ENCODE peak calls at places on chromosomes 7 and 10, in six cellular contexts. U is astrocyte, G is kidney, H is HCT116, V is psoas muscle, S is GM23248. X is an unnamed sample. For H3K4me1, the result is how much of the 10 kb centered on the place peaks cover.

GRCh38 chr7:139451638-139452037 is 31.8 kb downstream of the KLRG2 start:
- DNase-seq in V (no peak), H (no peak), U (peak), S (peak), G (no peak), X (no peak)

GRCh38 chr10:43249962-43250624 is 16.8 kb downstream of the RASGEF1A start:
- DNase-seq in G (peak), H (no peak), V (peak), U (no peak), S (no peak), X (no peak)

GRCh38 chr7:2478800-2479199 is 2.6 kb upstream of the GRIFIN start:
- DNase-seq in V (no peak), H (no peak), S (no peak), G (peak), U (no peak), X (no peak)

GRCh38 chr10:129769381-129770116 is 194.5 kb downstream of the EBF3 start:
- DNase-seq in V (no peak), U (no peak), H (no peak), S (no peak), G (peak), X (no peak)

GRCh38 chr7:114021135-114021534 is 102.3 kb upstream of the PPP1R3A start:
- DNase-seq in H (no peak), G (no peak), V (no peak), U (no peak), S (no peak), X (no peak)

GRCh38 chr10:118832242-118832651 is 77.5 kb upstream of the CACUL1 start:
- DNase-seq in V (peak), H (no peak), U (no peak), S (peak), G (no peak), X (no peak)

GRCh38 chr7:27237735-27238334 is 4.8 kb upstream of the EVX1 start:
- DNase-seq in V (no peak), U (peak), G (no peak), H (no peak), S (peak), X (no peak)

GRCh38 chr7:3733541-3734140 is 432.6 kb downstream of the SDK1 start:
- DNase-seq in V (no peak), U (peak), H (no peak), S (no peak), G (no peak), X (no peak)

GRCh38 chr10:43963379-43963778 is 314.7 kb upstream of the ZNF32 start:
- DNase-seq in H (no peak), S (no peak), U (no peak), V (no peak), G (no peak), X (no peak)

GRCh38 chr10:73867126-73867807 is 7.1 kb downstream of the CAMK2G start:
- DNase-seq in G (no peak), H (no peak), U (no peak), S (no peak), V (no peak), X (no peak)

DNA sequence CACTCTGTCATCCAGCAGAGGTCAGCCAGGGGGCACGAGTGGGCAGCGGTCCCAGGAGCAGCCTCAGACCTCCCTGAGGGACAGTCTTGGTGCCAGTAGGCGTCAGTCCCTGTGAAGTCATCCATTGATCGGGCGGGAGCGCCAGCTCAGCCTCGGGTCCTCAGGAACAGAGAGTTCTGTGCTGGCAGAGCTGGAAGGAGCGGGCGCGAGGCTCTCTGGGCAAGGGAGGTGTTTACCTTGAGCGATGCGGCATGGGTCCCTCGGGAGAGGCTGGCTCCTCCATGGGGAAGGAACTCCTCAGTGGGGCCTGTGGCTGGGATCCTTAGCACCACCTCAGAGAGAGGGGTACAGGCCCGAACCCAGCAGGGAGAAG is 101.1 kb upstream of the PPIF start:
- DNase-seq in V (peak), S (peak), U (no peak), G (peak), H (no peak), X (peak)
- H3K4me1 ChIP-seq in V (half or more), S (under half), U (half or more), G (under half), H (under half), X (half or more)

DNA sequence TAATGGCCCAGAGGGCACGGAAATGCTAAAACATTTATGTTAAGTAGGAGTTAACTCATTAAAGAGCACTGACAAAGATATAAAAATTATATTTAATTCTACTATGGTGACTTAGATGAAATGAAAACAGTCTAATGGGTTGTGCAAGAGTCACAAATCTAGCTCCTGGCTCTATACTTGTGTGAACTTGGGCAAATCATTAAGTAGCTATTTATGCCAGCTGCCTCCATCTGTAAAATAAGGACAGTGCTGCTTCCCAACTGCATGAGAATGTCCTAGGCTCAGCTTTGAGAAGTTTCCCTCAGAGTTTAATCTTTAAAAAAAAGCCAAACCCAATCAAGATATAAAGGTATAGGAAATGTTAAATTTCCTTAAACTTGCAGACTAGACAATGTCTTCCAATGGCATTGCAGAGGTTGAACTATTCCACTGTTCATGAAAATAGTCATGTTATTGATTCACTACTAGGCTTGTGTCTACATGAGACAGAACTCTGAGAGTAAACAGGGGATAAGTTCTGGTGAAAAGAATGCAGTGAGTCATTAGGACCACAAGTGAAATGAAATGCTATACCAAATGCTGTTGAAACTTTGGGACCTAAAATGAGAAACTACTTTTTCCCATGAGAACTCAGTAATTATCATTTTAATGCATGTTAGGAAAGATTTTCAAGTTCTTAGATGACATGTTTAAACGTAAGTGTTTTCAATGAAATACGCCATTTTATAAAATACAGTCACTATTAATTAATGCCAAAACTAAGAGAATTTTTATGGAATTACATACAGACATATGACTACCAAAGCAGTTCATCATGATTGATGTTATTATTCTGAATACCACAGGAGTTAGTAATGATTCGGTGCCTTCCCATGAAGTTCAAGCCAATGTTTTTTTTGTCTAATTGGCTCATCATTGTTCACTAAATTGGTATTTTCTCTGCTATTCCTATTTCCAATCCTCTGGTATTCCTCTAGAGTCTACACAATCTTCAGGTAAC is 84.2 kb downstream of the CDK6 start:
- DNase-seq in V (no peak), U (peak), S (peak), G (no peak), H (peak), X (no peak)
- H3K4me1 ChIP-seq in V (under half), U (half or more), S (under half), G (under half), H (under half), X (under half)

GRCh38 chr10:6297522-6297921 is 94.8 kb downstream of the PFKFB3 start:
- DNase-seq in U (no peak), V (no peak), H (no peak), S (no peak), G (no peak), X (no peak)

GRCh38 chr10:6299234-6299633 is 96.5 kb downstream of the PFKFB3 start:
- DNase-seq in H (peak), G (peak), V (no peak), S (no peak), U (peak), X (no peak)

GRCh38 chr10:6299743-6300105 is 97.0 kb downstream of the PFKFB3 start:
- DNase-seq in U (no peak), G (no peak), H (no peak), S (no peak), V (no peak), X (no peak)

GRCh38 chr10:6297951-6298381 is 95.2 kb downstream of the PFKFB3 start:
- DNase-seq in G (no peak), H (no peak), U (peak), S (no peak), V (no peak), X (no peak)

DNA sequence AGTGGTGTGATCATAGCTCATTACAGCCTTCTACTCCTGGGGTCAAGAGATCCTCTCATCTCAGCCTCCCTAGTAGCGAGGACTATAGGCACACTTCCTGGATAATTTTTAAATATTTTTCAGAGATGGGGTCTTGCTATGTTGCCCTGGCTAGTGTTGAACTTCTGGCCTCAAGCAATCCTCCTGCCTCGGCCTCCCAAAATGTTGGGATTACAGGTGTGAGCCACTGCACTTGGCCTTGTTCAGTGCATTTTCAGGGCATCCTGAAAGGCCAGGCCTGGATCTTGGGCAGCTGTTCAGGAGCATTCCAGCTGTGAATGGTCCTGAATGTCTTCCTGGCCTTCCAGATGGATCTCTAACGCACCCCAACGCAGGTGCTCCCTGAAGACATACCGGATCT is 95.7 kb downstream of the PFKFB3 start:
- DNase-seq in H (no peak), G (no peak), U (no peak), V (no peak), S (no peak), X (no peak)
- H3K4me1 ChIP-seq in H (under half), G (under half), U (under half), V (under half), S (under half), X (half or more)

GRCh38 chr10:46321770-46322169 is 35.0 kb downstream of the ANTXRL start:
- DNase-seq in G (no peak), U (no peak), H (no peak), S (no peak), V (no peak), X (no peak)

GRCh38 chr10:46317889-46318288 is 31.1 kb downstream of the ANTXRL start:
- DNase-seq in S (no peak), U (no peak), G (no peak), H (no peak), V (no peak), X (no peak)

GRCh38 chr10:46323176-46323575 is 36.4 kb downstream of the ANTXRL start:
- DNase-seq in G (no peak), H (no peak), S (no peak), V (no peak), U (no peak), X (no peak)

GRCh38 chr10:46318808-46319207 is 32.0 kb downstream of the ANTXRL start:
- DNase-seq in V (no peak), S (no peak), U (no peak), G (no peak), H (no peak), X (no peak)

DNA sequence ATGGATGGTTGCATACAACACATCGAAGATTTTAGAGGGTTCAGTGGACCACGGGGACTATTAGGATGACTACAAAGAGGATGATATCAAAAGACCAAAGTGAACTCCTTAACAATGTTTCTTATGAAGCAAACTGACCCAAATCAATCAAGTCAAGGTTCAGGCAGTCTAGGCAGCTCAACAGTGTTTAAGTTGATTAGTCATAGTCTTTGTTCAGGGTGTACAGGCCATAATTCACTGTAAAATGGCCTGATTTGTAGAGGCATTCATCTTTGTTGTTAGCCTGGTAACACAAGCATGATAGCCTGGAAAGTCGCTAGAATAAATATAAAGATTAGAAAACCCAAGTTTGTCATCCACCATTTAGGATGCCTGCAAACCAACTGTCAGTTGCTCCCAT is 32.6 kb downstream of the ANTXRL start:
- DNase-seq in G (no peak), H (no peak), V (no peak), U (no peak), S (no peak), X (no peak)
- H3K4me1 ChIP-seq in G (under half), H (under half), V (under half), U (under half), S (under half), X (under half)

GRCh38 chr7:150335774-150336112 is 5.7 kb downstream of the RARRES2 start:
- DNase-seq in U (no peak), V (no peak), S (no peak), G (no peak), H (no peak), X (no peak)

GRCh38 chr7:150332852-150333635 is 8.4 kb downstream of the RARRES2 start:
- DNase-seq in V (no peak), H (no peak), U (no peak), S (no peak), G (peak), X (no peak)

GRCh38 chr7:150333659-150334058 is 7.8 kb downstream of the RARRES2 start:
- DNase-seq in G (peak), U (no peak), S (no peak), V (no peak), H (no peak), X (no peak)

GRCh38 chr7:150335101-150335773 is 6.2 kb downstream of the RARRES2 start:
- DNase-seq in V (no peak), U (peak), G (no peak), S (peak), H (no peak), X (no peak)

DNA sequence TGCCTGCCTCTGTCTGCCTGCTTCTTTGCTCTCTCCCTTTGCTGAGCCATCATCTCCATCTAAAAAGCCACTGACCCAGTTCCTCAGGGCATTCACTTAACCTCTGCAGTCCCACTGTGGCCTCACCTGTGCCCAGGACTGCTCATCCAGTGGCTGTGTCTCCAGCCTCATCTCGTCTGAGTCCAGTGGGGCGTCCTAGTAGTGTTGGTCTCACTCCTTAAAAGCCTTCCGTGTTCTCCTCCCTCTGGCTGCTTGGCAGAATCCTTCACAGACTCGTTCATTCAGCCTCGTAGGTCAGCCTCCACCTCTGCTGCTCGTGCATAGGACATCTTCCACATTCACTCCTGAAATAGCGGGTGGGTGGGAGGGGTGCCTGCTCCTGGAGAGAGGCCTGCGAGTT is 7.3 kb downstream of the RARRES2 start:
- DNase-seq in V (no peak), H (no peak), S (no peak), G (peak), U (no peak), X (no peak)
- H3K4me1 ChIP-seq in V (under half), H (under half), S (under half), G (under half), U (under half), X (under half)

GRCh38 chr7:123772652-123773051 is 23.8 kb upstream of the WASL start:
- DNase-seq in U (no peak), S (no peak), G (no peak), V (no peak), H (no peak), X (no peak)
- H3K4me1 ChIP-seq in U (under half), S (under half), G (under half), V (under half), H (under half), X (under half)

GRCh38 chr10:15316877-15317464 is 54.1 kb downstream of the FAM171A1 start:
- DNase-seq in V (no peak), S (no peak), U (no peak), G (no peak), H (no peak), X (no peak)
- H3K4me1 ChIP-seq in V (under half), S (under half), U (under half), G (under half), H (under half), X (under half)

X was measured in thoracic aorta.